ENCODE peak calls at places on chromosomes 1 and 21, in five cellular contexts. One of them, this sample, is unnamed.

GRCh38 chr1:17122449-17123194 is 3.4 kb upstream of the PADI2 start:
- DNase-seq in psoas muscle: peak; percentile 81
- DNase-seq in heart left ventricle: no peak
- DNase-seq in pancreas: no peak
- DNase-seq in neuronal stem cell: no peak
- DNase-seq in this sample: no peak

GRCh38 chr1:46520063-46520911 is 30.7 kb downstream of the DMBX1 start:
- DNase-seq in psoas muscle: peak; percentile 43
- DNase-seq in heart left ventricle: peak; percentile 62
- DNase-seq in pancreas: no peak
- DNase-seq in neuronal stem cell: peak; percentile 82
- DNase-seq in this sample: no peak

GRCh38 chr1:93798301-93798700 is 80.7 kb downstream of the DNTTIP2 start:
- DNase-seq in psoas muscle: no peak
- DNase-seq in heart left ventricle: no peak
- DNase-seq in pancreas: no peak
- DNase-seq in neuronal stem cell: no peak
- DNase-seq in this sample: no peak

GRCh38 chr1:235327559-235328270 is at the start of gene ARID4B:
- DNase-seq in psoas muscle: peak; percentile 91
- DNase-seq in heart left ventricle: peak; percentile 89
- DNase-seq in pancreas: peak; percentile 90
- DNase-seq in neuronal stem cell: no peak
- DNase-seq in this sample: no peak

GRCh38 chr21:33403786-33404571 is 766 bp downstream of the IFNGR2 start:
- DNase-seq in psoas muscle: peak; percentile 79
- DNase-seq in heart left ventricle: peak; percentile 84
- DNase-seq in pancreas: peak; percentile 83
- DNase-seq in neuronal stem cell: peak; percentile 35
- DNase-seq in this sample: no peak

GRCh38 chr1:172602706-172603105 is 56.2 kb upstream of the FASLG start:
- DNase-seq in psoas muscle: no peak
- DNase-seq in heart left ventricle: no peak
- DNase-seq in pancreas: no peak
- DNase-seq in neuronal stem cell: no peak
- DNase-seq in this sample: no peak

GRCh38 chr21:28614816-28615215 is 377.9 kb downstream of the LTN1 start:
- DNase-seq in psoas muscle: no peak
- DNase-seq in heart left ventricle: no peak
- DNase-seq in pancreas: no peak
- DNase-seq in neuronal stem cell: no peak
- DNase-seq in this sample: no peak

GRCh38 chr1:119367332-119368124 is 1.1 kb upstream of the HAO2 start:
- DNase-seq in psoas muscle: no peak
- DNase-seq in heart left ventricle: no peak
- DNase-seq in pancreas: no peak
- DNase-seq in neuronal stem cell: peak; percentile 37
- DNase-seq in this sample: no peak

GRCh38 chr1:9181990-9182783 is 52.4 kb upstream of the H6PD start:
- DNase-seq in psoas muscle: no peak
- DNase-seq in heart left ventricle: no peak
- DNase-seq in pancreas: peak; percentile 83
- DNase-seq in neuronal stem cell: no peak
- DNase-seq in this sample: no peak

GRCh38 chr1:56167596-56167995 is 411.8 kb downstream of the PLPP3 start:
- DNase-seq in psoas muscle: no peak
- DNase-seq in heart left ventricle: no peak
- DNase-seq in pancreas: no peak
- DNase-seq in neuronal stem cell: no peak
- DNase-seq in this sample: no peak

GRCh38 chr1:115976900-115977480 is 677 bp downstream of the SLC22A15 start:
- DNase-seq in psoas muscle: no peak
- DNase-seq in heart left ventricle: no peak
- DNase-seq in pancreas: peak; percentile 59
- DNase-seq in neuronal stem cell: no peak
- DNase-seq in this sample: no peak

GRCh38 chr1:183832472-183832871 is 27.6 kb downstream of the RGL1 start:
- DNase-seq in psoas muscle: no peak
- DNase-seq in heart left ventricle: no peak
- DNase-seq in pancreas: no peak
- DNase-seq in neuronal stem cell: no peak
- DNase-seq in this sample: no peak

GRCh38 chr1:11525151-11525505 is 46.2 kb downstream of the DISP3 start:
- DNase-seq in psoas muscle: no peak
- DNase-seq in heart left ventricle: no peak
- DNase-seq in pancreas: no peak
- DNase-seq in neuronal stem cell: no peak
- DNase-seq in this sample: no peak

GRCh38 chr21:35563885-35564451 is 496.4 kb downstream of the SETD4 start:
- DNase-seq in psoas muscle: peak; percentile 76
- DNase-seq in heart left ventricle: peak; percentile 75
- DNase-seq in pancreas: no peak
- DNase-seq in neuronal stem cell: no peak
- DNase-seq in this sample: no peak

GRCh38 chr21:15732290-15732995 is 2.7 kb downstream of the USP25 start:
- DNase-seq in psoas muscle: no peak
- DNase-seq in heart left ventricle: no peak
- DNase-seq in pancreas: no peak
- DNase-seq in neuronal stem cell: no peak
- DNase-seq in this sample: no peak

GRCh38 chr1:156727492-156727891 is 777 bp upstream of the METTL25B start:
- DNase-seq in psoas muscle: no peak
- DNase-seq in heart left ventricle: no peak
- DNase-seq in pancreas: no peak
- DNase-seq in neuronal stem cell: no peak
- DNase-seq in this sample: no peak

GRCh38 chr21:19236209-19236608 is 832.6 kb upstream of the TMPRSS15 start:
- DNase-seq in psoas muscle: no peak
- DNase-seq in heart left ventricle: no peak
- DNase-seq in pancreas: no peak
- DNase-seq in neuronal stem cell: no peak
- DNase-seq in this sample: no peak

DNA sequence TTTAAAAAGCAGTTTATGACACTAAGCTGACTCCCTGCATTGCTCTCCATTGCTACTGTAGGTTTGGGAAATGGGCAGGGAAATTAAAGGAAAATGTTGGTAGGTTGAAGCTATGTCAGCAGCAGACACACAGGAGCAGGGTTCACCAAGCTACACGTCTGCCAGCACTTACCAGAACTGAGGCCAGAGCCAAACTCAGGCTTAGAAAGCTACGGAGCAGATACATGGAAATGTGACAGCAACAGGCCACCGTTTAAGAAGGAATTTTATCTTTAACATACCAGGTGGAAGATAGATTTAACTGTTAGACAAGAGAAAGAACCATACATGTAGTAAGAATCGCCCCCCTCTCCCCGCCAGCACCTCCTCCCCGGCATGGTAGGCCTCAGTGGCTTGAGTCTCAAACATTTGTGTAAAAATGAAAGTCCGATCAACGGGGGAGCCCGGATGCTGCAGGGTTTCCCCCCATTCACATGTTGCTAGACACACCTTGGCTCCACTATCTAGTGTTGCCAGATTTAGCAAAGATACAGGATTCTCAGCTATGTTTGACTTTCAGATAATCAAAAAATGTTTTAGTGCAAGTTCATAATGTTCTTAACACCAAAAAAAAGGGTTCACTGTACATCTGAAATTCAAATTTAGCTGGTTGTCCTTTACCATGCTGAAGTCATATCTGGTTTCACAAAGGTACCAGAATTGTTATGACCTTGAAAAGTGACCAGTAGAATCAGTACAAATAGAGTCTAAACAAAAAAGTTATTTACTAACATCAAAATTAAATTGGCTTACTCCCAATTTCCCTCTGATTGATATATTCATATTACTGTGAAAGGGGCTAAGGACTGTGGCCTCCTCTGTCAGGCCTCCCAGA is 6.7 kb downstream of the OR2T11 start:
- DNase-seq in psoas muscle: no peak
- DNase-seq in heart left ventricle: no peak
- DNase-seq in pancreas: no peak
- DNase-seq in neuronal stem cell: no peak
- DNase-seq in this sample: no peak
- H3K9me3 ChIP-seq in psoas muscle: no peaks in the 10 kb centered on the region
- H3K9me3 ChIP-seq in heart left ventricle: no peaks in the 10 kb centered on the region
- H3K9me3 ChIP-seq in pancreas: no peaks in the 10 kb centered on the region
- H3K9me3 ChIP-seq in neuronal stem cell: peaks cover 34% of the 10 kb centered on the region
- H3K9me3 ChIP-seq in this sample: peaks cover 16% of the 10 kb centered on the region

DNA sequence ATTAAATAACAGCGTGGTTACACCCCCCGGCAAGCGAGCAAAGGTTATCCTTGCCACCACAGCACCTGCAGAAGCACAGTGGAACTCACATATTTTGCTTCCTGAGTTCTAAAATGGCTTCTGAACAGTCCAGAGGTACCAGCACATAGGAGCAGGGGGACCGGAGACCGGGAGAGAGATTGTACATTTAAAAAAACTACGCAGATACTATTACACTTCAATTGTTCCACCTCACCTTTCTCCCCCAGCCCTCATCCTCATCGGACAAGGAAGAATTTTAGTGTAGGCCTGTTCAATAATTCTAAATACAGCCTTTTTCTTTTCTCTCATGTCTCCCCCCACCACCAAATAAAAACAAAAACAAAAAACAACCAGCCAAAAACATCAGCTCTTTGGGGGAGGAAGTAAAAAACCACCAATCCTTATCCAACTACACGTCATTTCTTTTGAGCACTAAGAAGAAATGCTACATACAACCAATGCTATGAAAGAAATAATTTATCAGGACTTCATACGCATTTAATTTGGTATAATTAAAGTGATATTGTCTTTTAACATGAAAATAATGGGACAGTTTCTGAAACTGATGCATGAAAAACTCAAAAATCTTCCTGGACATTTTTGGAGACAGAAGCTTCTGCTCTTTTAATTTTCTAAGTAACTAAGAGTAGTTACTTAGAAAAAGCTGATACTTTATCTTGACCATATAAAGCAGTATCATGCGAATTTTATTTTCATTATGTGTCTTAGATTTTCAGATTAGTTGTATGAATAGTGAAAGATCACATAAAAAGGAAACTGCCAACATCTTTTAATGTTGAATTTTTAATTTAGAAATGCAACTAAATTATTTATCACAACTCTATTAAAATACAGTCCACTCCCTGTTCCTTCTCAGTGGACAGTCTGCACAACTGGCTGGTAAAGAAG is 9.1 kb downstream of the CDKN2C start:
- DNase-seq in psoas muscle: no peak
- DNase-seq in heart left ventricle: no peak
- DNase-seq in pancreas: no peak
- DNase-seq in neuronal stem cell: no peak
- DNase-seq in this sample: no peak
- H3K27ac ChIP-seq in psoas muscle: peak overlapping the region; percentile 98
- H3K27ac ChIP-seq in heart left ventricle: peak overlapping the region; percentile 99
- H3K27ac ChIP-seq in pancreas: peak overlapping the region; percentile 94
- H3K27ac ChIP-seq in neuronal stem cell: no peak overlapping the region
- H3K27ac ChIP-seq in this sample: no peak overlapping the region

DNA sequence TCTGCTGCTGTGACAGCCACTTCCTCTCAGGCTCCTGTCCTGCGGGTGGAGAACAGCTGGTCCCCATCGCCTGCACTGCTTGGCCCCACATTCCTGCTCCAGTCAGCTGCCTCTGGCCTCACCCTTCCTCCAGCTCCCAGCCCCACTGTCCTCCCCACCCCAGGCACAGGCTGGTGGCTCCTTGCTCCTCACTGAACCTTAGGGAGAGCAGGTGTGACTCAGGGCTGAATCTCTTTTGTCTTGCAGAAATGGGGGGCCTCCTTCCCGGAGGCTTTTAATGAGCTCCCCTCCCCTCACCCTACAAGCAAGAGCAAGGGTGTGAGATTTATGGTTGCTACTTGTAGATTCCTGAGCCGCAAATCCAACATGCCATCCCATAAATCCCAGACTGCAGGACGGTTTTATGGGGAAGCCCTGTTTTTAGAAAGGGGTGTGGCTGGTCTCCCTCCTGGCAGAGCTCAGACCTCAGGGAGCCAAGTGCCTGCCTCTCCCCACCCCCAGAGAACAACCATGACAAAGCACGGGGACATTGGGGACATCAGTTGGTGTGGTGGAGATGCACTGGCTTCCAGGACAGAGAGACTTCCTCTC is 15.2 kb downstream of the CDK18 start:
- DNase-seq in psoas muscle: no peak
- DNase-seq in heart left ventricle: no peak
- DNase-seq in pancreas: no peak
- DNase-seq in neuronal stem cell: no peak
- DNase-seq in this sample: no peak
- H3K4me1 ChIP-seq in psoas muscle: peaks cover 8% of the 10 kb centered on the region
- H3K4me1 ChIP-seq in heart left ventricle: peaks cover 92% of the 10 kb centered on the region
- H3K4me1 ChIP-seq in pancreas: no peaks in the 10 kb centered on the region
- H3K4me1 ChIP-seq in neuronal stem cell: no peaks in the 10 kb centered on the region
- H3K4me1 ChIP-seq in this sample: peaks cover 17% of the 10 kb centered on the region

GRCh38 chr1:4615138-4615470 is 39.3 kb upstream of the AJAP1 start:
- DNase-seq in psoas muscle: peak; percentile 35
- DNase-seq in heart left ventricle: no peak
- DNase-seq in pancreas: no peak
- DNase-seq in neuronal stem cell: no peak
- DNase-seq in this sample: no peak

GRCh38 chr1:4617506-4617905 is 36.9 kb upstream of the AJAP1 start:
- DNase-seq in psoas muscle: peak; percentile 24
- DNase-seq in heart left ventricle: no peak
- DNase-seq in pancreas: no peak
- DNase-seq in neuronal stem cell: no peak
- DNase-seq in this sample: no peak

GRCh38 chr1:4615501-4615900 is 38.9 kb upstream of the AJAP1 start:
- DNase-seq in psoas muscle: peak; percentile 15
- DNase-seq in heart left ventricle: no peak
- DNase-seq in pancreas: no peak
- DNase-seq in neuronal stem cell: no peak
- DNase-seq in this sample: no peak

GRCh38 chr1:4614371-4615137 is 39.9 kb upstream of the AJAP1 start:
- DNase-seq in psoas muscle: peak; percentile 12
- DNase-seq in heart left ventricle: no peak
- DNase-seq in pancreas: no peak
- DNase-seq in neuronal stem cell: no peak
- DNase-seq in this sample: no peak

GRCh38 chr1:4616831-4617465 is 37.5 kb upstream of the AJAP1 start:
- DNase-seq in psoas muscle: peak; percentile 44
- DNase-seq in heart left ventricle: no peak
- DNase-seq in pancreas: no peak
- DNase-seq in neuronal stem cell: no peak
- DNase-seq in this sample: no peak
- H3K9me3 ChIP-seq in psoas muscle: no peaks in the 10 kb centered on the region
- H3K9me3 ChIP-seq in heart left ventricle: no peaks in the 10 kb centered on the region
- H3K9me3 ChIP-seq in pancreas: no peaks in the 10 kb centered on the region
- H3K9me3 ChIP-seq in neuronal stem cell: no peaks in the 10 kb centered on the region
- H3K9me3 ChIP-seq in this sample: peaks cover 18% of the 10 kb centered on the region

GRCh38 chr1:23977854-23978191 is 2.3 kb downstream of the SRSF10 start:
- DNase-seq in psoas muscle: no peak
- DNase-seq in heart left ventricle: no peak
- DNase-seq in pancreas: no peak
- DNase-seq in neuronal stem cell: no peak
- DNase-seq in this sample: no peak

GRCh38 chr1:23977187-23977853 is 2.8 kb downstream of the SRSF10 start:
- DNase-seq in psoas muscle: no peak
- DNase-seq in heart left ventricle: no peak
- DNase-seq in pancreas: no peak
- DNase-seq in neuronal stem cell: no peak
- DNase-seq in this sample: no peak

GRCh38 chr1:23980006-23980724 is at the start of gene SRSF10:
- DNase-seq in psoas muscle: peak; percentile 99
- DNase-seq in heart left ventricle: peak; percentile 99
- DNase-seq in pancreas: peak; percentile 96
- DNase-seq in neuronal stem cell: peak; percentile 97
- DNase-seq in this sample: peak; percentile 97

GRCh38 chr1:23979387-23980005 is 631 bp downstream of the SRSF10 start:
- DNase-seq in psoas muscle: no peak
- DNase-seq in heart left ventricle: no peak
- DNase-seq in pancreas: no peak
- DNase-seq in neuronal stem cell: no peak
- DNase-seq in this sample: no peak

GRCh38 chr1:23978825-23979224 is 1.3 kb downstream of the SRSF10 start:
- DNase-seq in psoas muscle: no peak
- DNase-seq in heart left ventricle: no peak
- DNase-seq in pancreas: no peak
- DNase-seq in neuronal stem cell: no peak
- DNase-seq in this sample: no peak
- H3K27ac ChIP-seq in psoas muscle: peak overlapping the region; percentile 97
- H3K27ac ChIP-seq in heart left ventricle: peak overlapping the region; percentile 98
- H3K27ac ChIP-seq in pancreas: no peak overlapping the region
- H3K27ac ChIP-seq in neuronal stem cell: no peak overlapping the region
- H3K27ac ChIP-seq in this sample: no peak overlapping the region

This sample was measured in iPS DF 6.9.